ENCODE peak calls at places on chromosomes 5 and 9, in seven cellular contexts. J, S, P, C, Y, A and H are unnamed samples. For H3K4me1, the result is how much of the 10 kb centered on the place peaks cover.

GRCh38 chr5:126100767-126101166 is 322.4 kb upstream of the GRAMD2B start:
- DNase-seq in Y (no peak), C (no peak), S (no peak), A (no peak), J (peak), P (no peak), H (peak)

GRCh38 chr9:22813520-22813919 is 366.9 kb downstream of the DMRTA1 start:
- DNase-seq in S (no peak), Y (peak), A (no peak), C (no peak), P (peak), J (no peak), H (no peak)

GRCh38 chr9:35680331-35681105 is 6.8 kb downstream of the CA9 start:
- DNase-seq in P (no peak), S (no peak), J (no peak), A (no peak), C (no peak), Y (peak), H (peak)

GRCh38 chr9:109910616-109911568 is 130.9 kb downstream of the PALM2AKAP2 start:
- DNase-seq in C (no peak), A (no peak), P (no peak), Y (peak), S (peak), J (no peak), H (no peak)

GRCh38 chr9:79662553-79662956 is 90.8 kb downstream of the TLE4 start:
- DNase-seq in A (no peak), S (no peak), Y (no peak), C (no peak), P (peak), J (no peak), H (no peak)

GRCh38 chr5:127941646-127942045 is 141.9 kb upstream of the SLC12A2 start:
- DNase-seq in S (peak), J (no peak), Y (no peak), A (no peak), P (peak), C (no peak), H (no peak)

GRCh38 chr5:28666075-28666474 is 1627.7 kb upstream of the CDH9 start:
- DNase-seq in P (no peak), C (no peak), J (no peak), S (no peak), Y (no peak), A (no peak), H (no peak)

GRCh38 chr5:93307557-93307956 is 273.5 kb downstream of the NR2F1-AS1 start:
- DNase-seq in C (no peak), Y (peak), S (no peak), A (no peak), J (no peak), P (no peak), H (no peak)

GRCh38 chr5:35247645-35248034 is 17.4 kb upstream of the PRLR start:
- DNase-seq in C (no peak), A (no peak), P (no peak), S (no peak), Y (no peak), J (no peak), H (no peak)

GRCh38 chr5:25963251-25964008 is 1075.0 kb downstream of the CDH9 start:
- DNase-seq in A (peak), Y (no peak), S (no peak), J (no peak), C (no peak), P (no peak), H (no peak)

GRCh38 chr5:6003040-6003825 is 375.1 kb downstream of the MED10 start:
- DNase-seq in A (no peak), Y (no peak), P (no peak), C (no peak), J (no peak), S (no peak), H (no peak)

GRCh38 chr5:126056851-126057622 is 366.2 kb upstream of the GRAMD2B start:
- DNase-seq in J (no peak), A (no peak), C (no peak), P (no peak), S (no peak), Y (no peak), H (peak)

GRCh38 chr5:57956606-57957005 is 474.0 kb upstream of the ACTBL2 start:
- DNase-seq in Y (no peak), S (no peak), J (no peak), A (no peak), P (no peak), C (no peak), H (no peak)

DNA sequence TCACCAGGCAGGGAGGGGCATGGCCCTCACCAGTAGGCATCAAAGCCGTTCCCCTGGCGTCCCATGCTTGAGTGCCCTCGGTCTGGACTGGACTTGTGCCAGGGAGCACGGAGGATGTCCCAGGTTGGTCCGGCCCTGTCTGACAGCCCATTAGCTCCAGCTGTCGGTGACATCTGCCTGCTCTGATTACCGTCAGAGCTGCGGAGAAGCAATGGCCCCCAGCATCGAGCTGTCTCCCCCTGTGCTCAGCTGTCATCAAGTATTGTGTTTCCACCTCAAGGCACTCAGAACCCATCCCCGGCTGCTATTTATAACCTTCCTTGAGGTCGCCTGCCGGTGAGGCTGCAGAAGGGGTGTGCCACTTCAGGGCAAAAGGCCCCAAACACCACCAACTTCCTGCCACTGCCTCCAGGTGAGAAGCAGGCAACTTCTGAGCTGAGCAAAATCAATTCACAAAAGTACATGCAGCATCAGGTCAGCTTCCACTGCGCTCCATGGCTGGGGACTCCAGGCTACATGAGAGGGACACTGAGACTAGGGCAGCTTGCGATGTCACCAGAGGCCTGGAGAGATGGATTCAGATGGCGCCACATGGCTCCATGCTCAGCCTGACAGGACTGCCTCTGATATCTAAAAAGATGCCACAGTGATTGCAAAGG is 142.7 kb downstream of the C5orf15 start:
- DNase-seq in A (no peak), S (no peak), Y (no peak), P (no peak), J (peak), C (peak), H (no peak)
- H3K4me1 ChIP-seq in A (under half), S (under half), Y (under half), P (under half), J (under half), C (under half), H (under half)

DNA sequence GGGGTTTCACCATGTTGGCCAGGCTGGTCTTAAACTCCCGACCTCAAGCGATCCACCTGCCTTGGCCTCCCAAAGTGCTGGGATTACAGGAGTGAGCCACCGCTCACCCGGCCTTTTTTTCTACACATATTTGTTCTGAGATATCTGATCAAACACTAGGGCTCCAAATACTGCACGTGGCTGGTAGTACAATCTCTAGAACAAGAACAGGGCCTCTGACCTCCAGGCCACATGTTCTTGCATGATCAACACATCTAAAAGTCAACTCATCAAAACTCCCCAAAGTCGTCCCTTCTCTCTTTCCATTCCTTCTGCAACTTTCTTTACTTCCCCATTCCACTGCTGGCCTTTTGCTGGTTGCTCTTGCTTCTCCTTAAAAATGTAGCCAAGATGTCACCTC is 113.3 kb upstream of the LHFPL2 start:
- DNase-seq in J (no peak), Y (no peak), A (no peak), P (no peak), C (no peak), S (no peak), H (no peak)
- H3K4me1 ChIP-seq in J (under half), Y (under half), A (under half), P (under half), C (under half), S (under half), H (under half)

GRCh38 chr9:131757549-131757948 is 17.7 kb upstream of the RAPGEF1 start:
- DNase-seq in Y (no peak), S (no peak), A (no peak), P (no peak), C (no peak), J (no peak), H (no peak)
- H3K4me1 ChIP-seq in Y (under half), S (under half), A (under half), P (under half), C (under half), J (under half), H (under half)

GRCh38 chr9:2193565-2193964 is 178.4 kb downstream of the SMARCA2 start:
- DNase-seq in A (no peak), J (no peak), S (no peak), P (no peak), Y (no peak), C (no peak), H (no peak)
- H3K4me1 ChIP-seq in A (under half), J (under half), S (under half), P (under half), Y (under half), C (under half), H (under half)

DNA sequence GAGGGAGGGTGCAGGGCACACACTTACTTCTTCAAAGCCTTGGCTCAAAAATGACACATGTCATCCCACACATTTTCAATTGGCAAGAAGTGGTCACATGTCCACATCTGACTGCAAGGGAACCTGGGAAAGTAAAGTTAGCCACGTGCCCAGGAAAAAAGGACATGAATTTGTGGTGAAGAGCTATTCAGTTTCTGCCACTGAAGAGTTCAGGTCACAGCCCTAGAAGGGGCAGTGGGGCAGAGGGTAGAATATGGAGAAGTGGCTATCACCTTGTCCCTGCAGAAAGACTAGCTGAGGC is 1.9 kb upstream of the RGS14 start:
- DNase-seq in A (no peak), C (no peak), Y (no peak), J (no peak), P (no peak), S (no peak), H (no peak)
- H3K4me1 ChIP-seq in A (under half), C (under half), Y (under half), J (under half), P (under half), S (under half), H (under half)

DNA sequence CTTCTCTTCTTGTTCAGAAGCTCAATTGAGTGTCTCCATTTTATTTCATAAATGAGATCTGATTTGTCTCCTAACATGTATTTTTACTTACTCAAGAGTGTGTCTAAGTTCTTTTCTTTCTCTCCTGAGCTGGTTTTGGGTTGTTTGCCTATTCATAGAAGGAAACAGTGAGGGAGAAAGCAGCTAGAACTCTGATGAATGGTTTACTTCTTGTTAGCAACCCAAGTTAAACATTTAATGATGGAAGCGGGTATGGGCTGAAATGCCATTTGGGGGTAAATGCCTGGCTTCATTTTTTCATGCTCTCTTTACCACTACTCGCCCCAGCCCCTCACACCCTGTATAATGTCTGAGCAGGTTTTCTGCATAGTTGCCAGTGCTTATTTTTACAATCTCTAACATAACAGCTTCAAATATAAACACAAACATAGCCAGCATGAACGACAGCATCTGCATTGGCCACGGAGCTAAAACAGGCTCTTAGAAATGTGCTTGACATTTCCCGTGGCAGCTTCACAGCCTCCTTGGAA is 321.0 kb downstream of the ARHGEF28 start:
- DNase-seq in J (no peak), A (no peak), Y (no peak), P (no peak), C (no peak), S (no peak), H (no peak)
- H3K4me1 ChIP-seq in J (under half), A (under half), Y (under half), P (under half), C (under half), S (under half), H (under half)